ENCODE peak calls at places on chromosomes 7 and 10, in eight cellular contexts. Q is stimulated activated CD8-positive, alpha-beta memory T cell treated with anti-CD3 and anti-CD28 coated beads, Interleukin-15, amount 100 ng/mL, for 24 hours; T is T-cell; J is stimulated activated CD4-positive, alpha-beta T cell treated with anti-CD3 and anti-CD28 coated beads, Interleukin-4, amount 100 ng/mL, for 4 hours; D is HL-60; A is OCI-LY7; W is MV-4-11; K is mesothelial cell of epicardium. Y is an unnamed sample.

GRCh38 chr10:69327463-69328345 is 49.4 kb downstream of the HK1 start:
- DNase-seq in Q (no peak), T (peak; percentile 8), J (peak; percentile 44), D (peak; percentile 90), A (no peak), W (peak; percentile 88), K (no peak), Y (no peak)

GRCh38 chr10:86914734-86915133 is 42.7 kb downstream of the MMRN2 start:
- DNase-seq in Q (no peak), T (no peak), J (no peak), D (no peak), A (no peak), W (no peak), K (no peak), Y (no peak)

GRCh38 chr10:26457088-26457487 is 18.9 kb downstream of the APBB1IP start:
- DNase-seq in Q (no peak), T (no peak), J (no peak), D (no peak), A (peak; percentile 94), W (peak; percentile 51), K (no peak), Y (no peak)

GRCh38 chr7:139708541-139708940 is 69.3 kb downstream of the HIPK2 start:
- DNase-seq in Q (no peak), T (no peak), J (no peak), D (no peak), A (peak; percentile 70), W (no peak), K (no peak), Y (no peak)

GRCh38 chr7:1670894-1671875 is 1.1 kb downstream of the ELFN1 start:
- DNase-seq in Q (no peak), T (no peak), J (no peak), D (no peak), A (no peak), W (no peak), K (peak; percentile 14), Y (no peak)

GRCh38 chr10:96747734-96748550 is 27.6 kb upstream of the PIK3AP1 start:
- DNase-seq in Q (no peak), T (no peak), J (no peak), D (peak; percentile 78), A (peak; percentile 63), W (peak; percentile 97), K (no peak), Y (no peak)

GRCh38 chr10:130191380-130191779 is 55.2 kb downstream of the GLRX3 start:
- DNase-seq in Q (no peak), T (no peak), J (no peak), D (no peak), A (no peak), W (no peak), K (no peak), Y (no peak)

GRCh38 chr7:773622-773915 is 46.5 kb upstream of the PRKAR1B start:
- DNase-seq in Q (no peak), T (no peak), J (no peak), D (no peak), A (no peak), W (no peak), K (no peak), Y (no peak)

GRCh38 chr10:70761031-70761601 is 24.1 kb downstream of the TBATA start:
- DNase-seq in Q (no peak), T (no peak), J (no peak), D (no peak), A (no peak), W (no peak), K (no peak), Y (no peak)

GRCh38 chr7:95520136-95520535 is 34.4 kb downstream of the ASB4 start:
- DNase-seq in Q (no peak), T (no peak), J (no peak), D (no peak), A (no peak), W (no peak), K (no peak), Y (no peak)

GRCh38 chr10:19658622-19659233 is 157.5 kb upstream of the PLXDC2 start:
- DNase-seq in Q (no peak), T (no peak), J (no peak), D (no peak), A (no peak), W (no peak), K (no peak), Y (no peak)

GRCh38 chr10:132396495-132397035 is 435 bp upstream of the PWWP2B start:
- DNase-seq in Q (no peak), T (peak; percentile 69), J (peak; percentile 44), D (peak; percentile 55), A (peak; percentile 57), W (no peak), K (no peak), Y (peak; percentile 53)

GRCh38 chr10:104022020-104022419 is 55.1 kb downstream of the SLK start:
- DNase-seq in Q (no peak), T (no peak), J (no peak), D (no peak), A (no peak), W (no peak), K (no peak), Y (no peak)